ENCODE peak calls at places on chromosomes 13 and 19, in eight cellular contexts. R is trophoblast cell, S is HuH-7.5, G is GM04503, X is T1000, M is NCI-H2029 treated with DMSO at 0.1 percent for 48 hours, T is NCI-H2171, W is lower lobe of right lung. B is an unnamed sample.

GRCh38 chr13:71770710-71771109 is 96.3 kb downstream of the DACH1 start:
- DNase-seq in M (no peak), T (no peak), G (no peak), X (no peak), R (no peak), S (no peak), W (no peak), B (no peak)

GRCh38 chr13:33377825-33378224 is 92.3 kb upstream of the STARD13 start:
- DNase-seq in W (no peak), S (no peak), X (no peak), G (no peak), R (no peak), T (no peak), M (no peak), B (no peak)

GRCh38 chr19:18326772-18327171 is 3.9 kb upstream of the LSM4 start:
- DNase-seq in S (no peak), M (no peak), G (no peak), W (no peak), X (no peak), R (no peak), T (no peak), B (no peak)

GRCh38 chr19:41999071-41999877 is 5.2 kb upstream of the ATP1A3 start:
- DNase-seq in T (peak), S (no peak), X (no peak), W (no peak), M (no peak), G (no peak), R (peak), B (peak)

GRCh38 chr13:92433386-92433785 is 793.2 kb upstream of the GPC6 start:
- DNase-seq in T (no peak), M (no peak), S (no peak), R (no peak), X (no peak), G (no peak), W (no peak), B (no peak)

GRCh38 chr13:100330662-100331061 is 241.8 kb downstream of the PCCA start:
- DNase-seq in G (no peak), R (no peak), T (no peak), M (no peak), X (no peak), S (no peak), W (no peak), B (no peak)

GRCh38 chr19:28184997-28185396 is 1028.0 kb downstream of the UQCRFS1 start:
- DNase-seq in W (no peak), S (no peak), R (no peak), M (no peak), X (no peak), T (no peak), G (no peak), B (no peak)

GRCh38 chr19:48648134-48648533 is 2.1 kb upstream of the CA11 start:
- DNase-seq in T (no peak), W (no peak), M (no peak), X (no peak), S (no peak), R (no peak), G (no peak), B (no peak)

GRCh38 chr13:36764957-36765356 is 54.1 kb upstream of the RFXAP start:
- DNase-seq in W (no peak), R (peak), T (no peak), X (no peak), M (no peak), S (no peak), G (no peak), B (no peak)

GRCh38 chr13:48559638-48560320 is 26.9 kb upstream of the RCBTB2 start:
- DNase-seq in W (no peak), S (no peak), M (no peak), T (no peak), R (no peak), G (no peak), X (no peak), B (no peak)

GRCh38 chr13:98246538-98247172 is 69.6 kb upstream of the RNF113B start:
- DNase-seq in T (no peak), G (no peak), M (no peak), R (peak), S (no peak), W (no peak), X (no peak), B (no peak)

GRCh38 chr13:29140277-29140676 is 320.1 kb downstream of the MTUS2 start:
- DNase-seq in X (no peak), S (no peak), T (no peak), M (no peak), W (no peak), R (peak), G (peak), B (no peak)

GRCh38 chr19:4724252-4724514 is 541 bp upstream of the DPP9 start:
- DNase-seq in W (no peak), T (no peak), G (no peak), X (no peak), M (no peak), S (no peak), R (no peak), B (no peak)

GRCh38 chr13:27283906-27284523 is 13.4 kb downstream of the RASL11A start:
- DNase-seq in W (no peak), X (no peak), R (no peak), T (no peak), S (no peak), G (no peak), M (no peak), B (no peak)

GRCh38 chr13:113627136-113627535 is 30.9 kb downstream of the ATP4B start:
- DNase-seq in G (no peak), W (peak), T (no peak), X (no peak), R (no peak), S (no peak), M (no peak), B (no peak)

GRCh38 chr19:41159861-41160260 is 33.2 kb upstream of the CYP2S1 start:
- DNase-seq in W (no peak), G (no peak), M (no peak), S (no peak), T (no peak), X (no peak), R (no peak), B (no peak)

GRCh38 chr13:31869582-31869981 is 130.3 kb downstream of the RXFP2 start:
- DNase-seq in R (no peak), M (no peak), W (no peak), S (no peak), T (no peak), G (no peak), X (no peak), B (no peak)

GRCh38 chr19:355134-355533 is 10.5 kb upstream of the MIER2 start:
- DNase-seq in R (no peak), G (no peak), S (no peak), T (no peak), W (no peak), X (no peak), M (no peak), B (no peak)

GRCh38 chr19:39679791-39680168 is 24.1 kb downstream of the LGALS16 start:
- DNase-seq in G (no peak), M (no peak), W (no peak), S (no peak), T (no peak), R (no peak), X (no peak), B (no peak)

GRCh38 chr13:30159446-30159839 is 147.9 kb downstream of the KATNAL1 start:
- DNase-seq in X (peak), S (no peak), R (no peak), W (no peak), M (no peak), T (no peak), G (peak), B (no peak)

GRCh38 chr19:4815426-4816387 is 15.8 kb downstream of the TICAM1 start:
- DNase-seq in M (peak), T (peak), S (peak), R (peak), X (peak), G (no peak), W (peak), B (peak)

GRCh38 chr13:26308836-26309235 is 54.9 kb downstream of the CDK8 start:
- DNase-seq in R (no peak), M (no peak), W (no peak), S (no peak), G (no peak), T (no peak), X (no peak), B (no peak)

B was measured in Right ventricle myocardium inferior.